ENCODE peak calls at places on chromosomes 13 and 19, in four cellular contexts. V is fibroblast of mammary gland; B is adrenal gland; S is stimulated activated naive CD8-positive, alpha-beta T cell treated with anti-CD3 and anti-CD28 coated beads, Interleukin-15, Interleukin-2, amounts not matched to agents 100 U/mL and 50 U/mL, for 24 hours. A is an unnamed sample.

GRCh38 chr19:45590300-45591003 is 5.8 kb upstream of the OPA3 start:
- DNase-seq in V (no peak), B (no peak), S (no peak), A (no peak)

GRCh38 chr13:20873348-20873747 is 29.2 kb downstream of the XPO4 start:
- DNase-seq in V (peak), B (no peak), S (no peak), A (peak)

GRCh38 chr19:9986787-9987281 is 23.5 kb downstream of the COL5A3 start:
- DNase-seq in V (peak), B (peak), S (no peak), A (no peak)

GRCh38 chr19:47035127-47035494 is 13.3 kb downstream of the TMEM160 start:
- DNase-seq in V (peak), B (no peak), S (no peak), A (no peak)

GRCh38 chr13:48214519-48215121 is 18.4 kb upstream of the ITM2B start:
- DNase-seq in V (no peak), B (no peak), S (peak), A (peak)

GRCh38 chr13:73421310-73421912 is 362.6 kb downstream of the KLF5 start:
- DNase-seq in V (peak), B (no peak), S (peak), A (no peak)

GRCh38 chr19:29886535-29886934 is 55.5 kb upstream of the URI1 start:
- DNase-seq in V (no peak), B (no peak), S (no peak), A (no peak)

GRCh38 chr19:15015946-15016542 is 33.2 kb upstream of the CASP14 start:
- DNase-seq in V (peak), B (peak), S (peak), A (peak)

GRCh38 chr19:40803857-40804782 is 5.1 kb downstream of the EGLN2 start:
- DNase-seq in V (no peak), B (no peak), S (peak), A (no peak)

GRCh38 chr13:66995366-66995663 is 234.8 kb downstream of the PCDH9 start:
- DNase-seq in V (no peak), B (no peak), S (no peak), A (no peak)

GRCh38 chr13:110062077-110062776 is 244.7 kb downstream of the COL4A1 start:
- DNase-seq in V (no peak), B (no peak), S (no peak), A (no peak)